ENCODE peak calls at places on chromosomes 4 and X, in six cellular contexts. R is PC-9; E is effector memory CD4-positive, alpha-beta T cell; C is spleen; F is right lobe of liver; A is GM23338. Q is an unnamed sample.

GRCh38 chr4:17064959-17065358 is 166.5 kb upstream of the LDB2 start:
- DNase-seq in E (no peak), C (no peak), R (no peak), F (no peak), A (no peak), Q (no peak)

GRCh38 chr4:155818639-155819038 is 47.4 kb downstream of the ASIC5 start:
- DNase-seq in C (no peak), R (no peak), F (no peak), E (no peak), A (no peak), Q (no peak)

GRCh38 chr4:31146366-31146765 is 426.2 kb downstream of the PCDH7 start:
- DNase-seq in R (no peak), E (no peak), C (no peak), A (no peak), F (no peak), Q (no peak)

GRCh38 chrX:83469551-83469950 is 38.5 kb upstream of the POU3F4 start:
- DNase-seq in C (no peak), A (peak), R (no peak), E (no peak), F (no peak), Q (no peak)

GRCh38 chr4:13592220-13592619 is 35.3 kb downstream of the BOD1L1 start:
- DNase-seq in A (no peak), R (no peak), E (no peak), F (no peak), C (no peak), Q (no peak)

GRCh38 chr4:142838781-142839180 is 7.3 kb downstream of the INPP4B start:
- DNase-seq in A (no peak), C (no peak), R (no peak), F (no peak), E (no peak), Q (no peak)

GRCh38 chr4:48275694-48276093 is 6.1 kb upstream of the TEC start:
- DNase-seq in F (no peak), R (no peak), E (no peak), A (no peak), C (no peak), Q (no peak)

GRCh38 chrX:47572773-47573333 is 9.4 kb upstream of the TIMP1 start:
- DNase-seq in R (no peak), C (no peak), F (no peak), E (no peak), A (no peak), Q (no peak)

GRCh38 chrX:40272141-40272540 is 174.4 kb upstream of the BCOR start:
- DNase-seq in E (no peak), A (no peak), C (peak), F (no peak), R (no peak), Q (no peak)

GRCh38 chr4:176794151-176794550 is 1.4 kb upstream of the VEGFC start:
- DNase-seq in C (no peak), A (no peak), R (peak), E (no peak), F (no peak), Q (no peak)

GRCh38 chr4:164012396-164013027 is 518.0 kb downstream of the TMA16 start:
- DNase-seq in C (no peak), F (no peak), E (peak), A (peak), R (no peak), Q (no peak)

GRCh38 chrX:132786217-132786616 is 172.2 kb downstream of the HS6ST2 start:
- DNase-seq in E (no peak), R (peak), C (no peak), F (no peak), A (no peak), Q (no peak)

GRCh38 chr4:10045481-10045880 is 24.2 kb upstream of the SLC2A9 start:
- DNase-seq in R (peak), F (no peak), C (no peak), E (no peak), A (no peak), Q (no peak)

GRCh38 chrX:136708348-136708747 is 60.4 kb downstream of the CD40LG start:
- DNase-seq in A (no peak), C (no peak), F (no peak), E (no peak), R (peak), Q (no peak)

GRCh38 chr4:68257719-68258118 is 12.2 kb upstream of the TMPRSS11B start:
- DNase-seq in F (no peak), C (no peak), E (no peak), R (no peak), A (no peak), Q (no peak)

GRCh38 chr4:148883435-148883834 is 441.2 kb upstream of the NR3C2 start:
- DNase-seq in A (no peak), F (no peak), C (no peak), E (no peak), R (no peak), Q (no peak)

GRCh38 chrX:129998006-129998405 is 15.6 kb downstream of the BCORL1 start:
- DNase-seq in F (no peak), E (no peak), R (no peak), C (no peak), A (no peak), Q (no peak)

GRCh38 chr4:73990988-73991883 is 3.2 kb upstream of the PPBP start:
- DNase-seq in E (no peak), A (no peak), R (no peak), C (no peak), F (no peak), Q (no peak)

GRCh38 chr4:76666940-76667532 is 230.9 kb downstream of the SOWAHB start:
- DNase-seq in A (no peak), R (no peak), E (no peak), C (no peak), F (no peak), Q (no peak)

GRCh38 chr4:76665139-76665538 is 230.1 kb downstream of the SHROOM3 start:
- DNase-seq in E (no peak), R (peak), F (no peak), A (no peak), C (no peak), Q (no peak)

GRCh38 chr4:76665721-76666120 is 230.7 kb downstream of the SHROOM3 start:
- DNase-seq in R (no peak), E (no peak), A (no peak), C (no peak), F (no peak), Q (no peak)

GRCh38 chr4:76659103-76659490 is 224.1 kb downstream of the SHROOM3 start:
- DNase-seq in E (no peak), C (no peak), R (no peak), A (no peak), F (no peak), Q (no peak)

DNA sequence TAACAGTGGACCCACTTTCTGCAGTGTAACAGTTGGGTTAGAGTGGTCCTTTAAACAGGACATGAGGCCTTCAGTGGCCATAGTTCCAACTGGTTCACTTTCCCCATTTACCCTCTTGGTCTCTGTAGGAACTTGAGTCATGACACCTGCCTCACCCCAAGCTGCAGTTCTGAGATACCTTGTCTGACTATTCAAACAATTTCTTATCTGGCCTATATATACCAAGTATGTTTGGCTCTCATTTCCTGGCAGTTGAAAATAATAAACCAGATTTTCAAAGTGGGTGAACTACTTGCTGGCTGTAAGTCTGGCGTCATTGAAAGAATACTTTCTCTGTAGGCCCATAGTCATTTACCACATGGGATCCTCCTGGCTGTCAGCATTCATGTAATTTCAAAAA is 228.8 kb downstream of the SHROOM3 start:
- DNase-seq in R (no peak), F (no peak), C (no peak), E (no peak), A (no peak), Q (no peak)
- H3K27ac ChIP-seq in R (peak), F (no peak), C (no peak), E (no peak), A (no peak), Q (no peak)

GRCh38 chrX:25011589-25012432 is 4.0 kb downstream of the ARX start:
- DNase-seq in R (no peak), F (no peak), E (no peak), A (no peak), C (no peak), Q (no peak)
- H3K27ac ChIP-seq in R (no peak), F (no peak), E (no peak), A (no peak), C (no peak), Q (no peak)

DNA sequence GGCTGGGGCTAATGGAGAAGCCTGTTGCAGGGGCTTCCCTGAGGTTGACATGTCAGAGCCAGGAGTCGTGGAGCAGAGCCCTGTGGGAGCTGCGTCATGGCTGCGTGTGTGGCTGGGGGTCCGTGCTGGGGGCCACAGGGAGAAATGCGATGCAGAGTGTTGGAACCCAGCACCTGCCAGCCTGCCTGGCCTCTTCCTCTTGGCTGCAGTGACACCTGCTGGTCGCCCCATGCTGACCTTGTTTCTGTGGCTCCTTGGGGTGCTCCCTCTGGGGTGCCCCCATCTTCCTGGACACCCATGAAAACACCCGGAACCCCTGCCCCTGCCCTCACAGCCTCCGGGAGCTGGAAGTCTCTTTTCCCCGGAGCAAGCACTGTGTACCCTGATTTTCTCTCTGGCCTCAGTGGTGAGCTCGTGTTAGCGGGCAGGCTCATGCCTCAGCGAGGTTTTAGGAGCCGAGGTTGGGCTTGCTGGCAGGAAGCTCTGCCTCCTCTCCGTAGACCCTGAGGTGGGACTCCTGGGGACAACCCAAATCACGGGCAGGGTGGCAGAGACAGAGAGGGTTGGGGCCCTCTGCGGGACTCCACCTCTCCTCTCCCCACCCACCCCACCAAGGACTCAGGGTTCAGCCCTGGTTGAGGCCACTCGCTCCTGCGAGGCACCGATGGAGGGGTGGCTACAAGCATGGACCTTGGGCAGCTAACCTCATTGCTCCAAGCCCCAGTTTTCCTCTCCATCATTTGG is 103.8 kb downstream of the SORCS2 start:
- DNase-seq in C (no peak), F (peak), R (no peak), A (peak), E (no peak), Q (peak)
- H3K27ac ChIP-seq in C (no peak), F (no peak), R (no peak), A (no peak), E (no peak), Q (no peak)

GRCh38 chrX:3757510-3758025 is 44.1 kb upstream of the PRKX start:
- DNase-seq in R (no peak), F (no peak), C (no peak), A (no peak), E (no peak), Q (no peak)

GRCh38 chrX:3763111-3763510 is 49.7 kb upstream of the PRKX start:
- DNase-seq in E (no peak), R (no peak), C (no peak), F (no peak), A (no peak), Q (no peak)
- H3K27ac ChIP-seq in E (no peak), R (no peak), C (no peak), F (no peak), A (no peak), Q (no peak)

DNA sequence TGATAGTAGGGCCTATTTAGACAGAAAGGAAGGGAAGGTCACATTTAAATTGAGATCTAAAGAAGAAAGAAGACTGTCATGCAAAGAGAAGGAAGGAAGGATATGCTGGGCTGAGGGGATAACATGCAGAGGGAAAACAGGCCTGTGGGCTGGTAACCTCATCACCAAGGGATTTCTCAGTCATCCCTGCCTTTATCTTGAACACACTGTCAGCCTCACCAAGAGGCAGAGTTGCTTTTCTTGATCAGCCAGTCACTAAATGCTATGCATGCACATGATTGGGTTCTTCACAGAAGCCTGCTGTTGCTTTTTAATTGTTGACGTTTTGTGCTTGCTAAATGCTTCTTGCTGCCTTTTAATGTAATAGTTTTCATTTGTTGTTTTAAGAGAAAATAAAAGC is 113.0 kb downstream of the ARHGAP24 start:
- DNase-seq in F (no peak), A (peak), E (no peak), R (no peak), C (no peak), Q (no peak)
- H3K27ac ChIP-seq in F (no peak), A (no peak), E (no peak), R (no peak), C (no peak), Q (no peak)

Q was measured in right cardiac atrium.